ENCODE peak calls at places on chromosomes 13 and 19, in nine cellular contexts. A, D, T, K, W, C, L, Y and X are unnamed samples.

GRCh38 chr13:44431150-44431549 is 57.5 kb downstream of the SERP2 start:
- DNase-seq in A (no peak), D (no peak), T (no peak), K (no peak), W (no peak), C (no peak), L (no peak), Y (no peak), X (no peak)

GRCh38 chr19:50759886-50760285 is 10.4 kb upstream of the GPR32 start:
- DNase-seq in A (no peak), D (no peak), T (no peak), K (peak), W (no peak), C (no peak), L (no peak), Y (no peak), X (peak)

GRCh38 chr13:87123987-87124784 is 547.0 kb upstream of the SLITRK5 start:
- DNase-seq in A (peak), D (peak), T (no peak), K (peak), W (no peak), C (no peak), L (no peak), Y (no peak), X (peak)

GRCh38 chr19:34220472-34221063 is 33.8 kb upstream of the GARRE1 start:
- DNase-seq in A (peak), D (peak), T (peak), K (peak), W (peak), C (peak), L (peak), Y (peak), X (peak)

GRCh38 chr19:6087074-6087506 is 23.2 kb downstream of the RFX2 start:
- DNase-seq in A (no peak), D (no peak), T (peak), K (no peak), W (no peak), C (no peak), L (no peak), Y (no peak), X (no peak)

GRCh38 chr19:10430505-10431253 is 10.3 kb downstream of the PDE4A start:
- DNase-seq in A (no peak), D (no peak), T (no peak), K (no peak), W (no peak), C (no peak), L (peak), Y (peak), X (peak)

GRCh38 chr13:45943965-45944364 is 92.4 kb upstream of the SIAH3 start:
- DNase-seq in A (no peak), D (no peak), T (no peak), K (no peak), W (no peak), C (no peak), L (no peak), Y (no peak), X (no peak)

GRCh38 chr13:29137016-29137415 is 316.9 kb downstream of the MTUS2 start:
- DNase-seq in A (no peak), D (no peak), T (no peak), K (no peak), W (no peak), C (no peak), L (no peak), Y (no peak), X (no peak)

GRCh38 chr13:106471957-106472543 is 63.4 kb downstream of the EFNB2 start:
- DNase-seq in A (peak), D (no peak), T (no peak), K (peak), W (no peak), C (no peak), L (peak), Y (peak), X (peak)

GRCh38 chr19:4641132-4641531 is 1.8 kb downstream of the TNFAIP8L1 start:
- DNase-seq in A (no peak), D (no peak), T (no peak), K (no peak), W (no peak), C (no peak), L (no peak), Y (no peak), X (no peak)

GRCh38 chr13:114078501-114079451 is 53.6 kb downstream of the RASA3 start:
- DNase-seq in A (no peak), D (no peak), T (no peak), K (peak), W (no peak), C (no peak), L (peak), Y (peak), X (no peak)

GRCh38 chr19:40374084-40374483 is 15.9 kb downstream of the HIPK4 start:
- DNase-seq in A (no peak), D (no peak), T (no peak), K (no peak), W (no peak), C (no peak), L (no peak), Y (no peak), X (no peak)

GRCh38 chr13:37070956-37071355 is 11.5 kb upstream of the SUPT20H start:
- DNase-seq in A (no peak), D (no peak), T (no peak), K (peak), W (no peak), C (no peak), L (no peak), Y (no peak), X (no peak)

GRCh38 chr13:78317030-78317429 is 286.3 kb downstream of the POU4F1 start:
- DNase-seq in A (no peak), D (no peak), T (no peak), K (no peak), W (no peak), C (no peak), L (no peak), Y (no peak), X (no peak)

GRCh38 chr19:28330831-28331230 is 882.1 kb downstream of the UQCRFS1 start:
- DNase-seq in A (no peak), D (no peak), T (no peak), K (peak), W (no peak), C (no peak), L (no peak), Y (no peak), X (peak)

GRCh38 chr19:34364830-34365462 is at the start of gene GPI:
- DNase-seq in A (peak), D (peak), T (peak), K (peak), W (peak), C (peak), L (peak), Y (peak), X (peak)

GRCh38 chr13:54676526-54677113 is 1648.0 kb downstream of the OLFM4 start:
- DNase-seq in A (no peak), D (no peak), T (no peak), K (no peak), W (no peak), C (no peak), L (no peak), Y (no peak), X (no peak)

GRCh38 chr13:37209621-37210020 is 104.2 kb upstream of the CSNK1A1L start:
- DNase-seq in A (no peak), D (no peak), T (no peak), K (peak), W (no peak), C (no peak), L (no peak), Y (no peak), X (peak)

GRCh38 chr19:4456566-4456842 is 1.1 kb downstream of the UBXN6 start:
- DNase-seq in A (no peak), D (peak), T (no peak), K (peak), W (no peak), C (no peak), L (no peak), Y (no peak), X (peak)

GRCh38 chr13:37929308-37929707 is 59.7 kb upstream of the TRPC4 start:
- DNase-seq in A (no peak), D (no peak), T (no peak), K (no peak), W (no peak), C (no peak), L (no peak), Y (no peak), X (no peak)

GRCh38 chr13:110023729-110024645 is 237.6 kb upstream of the IRS2 start:
- DNase-seq in A (no peak), D (no peak), T (no peak), K (peak), W (no peak), C (no peak), L (peak), Y (peak), X (no peak)

GRCh38 chr19:8525401-8525684 is 11.4 kb upstream of the ZNF414 start:
- DNase-seq in A (no peak), D (no peak), T (no peak), K (no peak), W (no peak), C (no peak), L (no peak), Y (no peak), X (no peak)

GRCh38 chr19:29640231-29640630 is 25.0 kb upstream of the PLEKHF1 start:
- DNase-seq in A (no peak), D (no peak), T (no peak), K (no peak), W (no peak), C (no peak), L (no peak), Y (no peak), X (no peak)

GRCh38 chr13:42047561-42048322 is 706 bp upstream of the DGKH start:
- DNase-seq in A (peak), D (no peak), T (peak), K (peak), W (peak), C (peak), L (peak), Y (peak), X (peak)

GRCh38 chr13:112596220-112596619 is 8.3 kb upstream of the TUBGCP3 start:
- DNase-seq in A (no peak), D (no peak), T (no peak), K (no peak), W (no peak), C (no peak), L (no peak), Y (no peak), X (no peak)

GRCh38 chr13:80040219-80040976 is 300.5 kb downstream of the SPRY2 start:
- DNase-seq in A (peak), D (no peak), T (no peak), K (peak), W (no peak), C (no peak), L (no peak), Y (no peak), X (peak)

GRCh38 chr19:1252221-1252817 is 3.9 kb downstream of the MIDN start:
- DNase-seq in A (peak), D (peak), T (peak), K (peak), W (peak), C (peak), L (peak), Y (peak), X (peak)